ENCODE peak calls at places on chromosomes 7 and 10, in four cellular contexts. One of them, this sample, is unnamed.
A peak's percentile ranks its signal among the peaks of the same experiment; 100 is the strongest.

GRCh38 chr10:49601857-49602256 is 8.3 kb upstream of the SLC18A3 start:
- DNase-seq in right lobe of liver: peak; percentile 33
- DNase-seq in A549: no peak
- DNase-seq in pancreas: no peak
- DNase-seq in this sample: no peak

GRCh38 chr10:7171825-7172224 is 239.0 kb downstream of the SFMBT2 start:
- DNase-seq in pancreas: no peak
- DNase-seq in A549: no peak
- DNase-seq in right lobe of liver: peak; percentile 46
- DNase-seq in this sample: no peak

GRCh38 chr10:95408148-95408930 is 117.5 kb upstream of the PDLIM1 start:
- DNase-seq in A549: no peak
- DNase-seq in pancreas: no peak
- DNase-seq in right lobe of liver: no peak
- DNase-seq in this sample: no peak

GRCh38 chr7:92634125-92634710 is 44.0 kb upstream of the FAM133B start:
- DNase-seq in A549: no peak
- DNase-seq in pancreas: no peak
- DNase-seq in right lobe of liver: no peak
- DNase-seq in this sample: no peak

GRCh38 chr7:2109936-2110585 is 122.7 kb downstream of the MAD1L1 start:
- DNase-seq in right lobe of liver: no peak
- DNase-seq in pancreas: no peak
- DNase-seq in A549: peak; percentile 83
- DNase-seq in this sample: no peak

GRCh38 chr7:102096706-102097427 is 189.8 kb upstream of the SH2B2 start:
- DNase-seq in pancreas: no peak
- DNase-seq in right lobe of liver: no peak
- DNase-seq in A549: no peak
- DNase-seq in this sample: no peak

GRCh38 chr10:113643183-113643582 is 20.7 kb downstream of the NRAP start:
- DNase-seq in pancreas: no peak
- DNase-seq in right lobe of liver: no peak
- DNase-seq in A549: no peak
- DNase-seq in this sample: no peak

GRCh38 chr10:23001901-23002516 is 74.2 kb downstream of the ARMC3 start:
- DNase-seq in A549: no peak
- DNase-seq in right lobe of liver: no peak
- DNase-seq in pancreas: no peak
- DNase-seq in this sample: no peak

GRCh38 chr7:5578441-5579024 is 154.9 kb upstream of the TNRC18 start:
- DNase-seq in A549: no peak
- DNase-seq in pancreas: no peak
- DNase-seq in right lobe of liver: no peak
- DNase-seq in this sample: no peak

GRCh38 chr7:121610243-121610642 is 214.1 kb upstream of the FAM3C start:
- DNase-seq in pancreas: no peak
- DNase-seq in A549: no peak
- DNase-seq in right lobe of liver: no peak
- DNase-seq in this sample: peak; percentile 32

GRCh38 chr7:133504825-133505224 is 251.9 kb downstream of the EXOC4 start:
- DNase-seq in pancreas: no peak
- DNase-seq in A549: no peak
- DNase-seq in right lobe of liver: no peak
- DNase-seq in this sample: no peak

GRCh38 chr10:84138478-84139125 is 707 bp upstream of the GHITM start:
- DNase-seq in pancreas: peak; percentile 18
- DNase-seq in right lobe of liver: no peak
- DNase-seq in A549: peak; percentile 58
- DNase-seq in this sample: no peak

GRCh38 chr10:22978287-22978686 is 50.4 kb downstream of the ARMC3 start:
- DNase-seq in right lobe of liver: no peak
- DNase-seq in pancreas: no peak
- DNase-seq in A549: no peak
- DNase-seq in this sample: no peak

GRCh38 chr10:5943536-5943935 is 33.8 kb downstream of the IL15RA start:
- DNase-seq in pancreas: peak; percentile 57
- DNase-seq in right lobe of liver: no peak
- DNase-seq in A549: no peak
- DNase-seq in this sample: no peak

GRCh38 chr10:131271195-131271880 is 40.2 kb downstream of the TCERG1L start:
- DNase-seq in pancreas: no peak
- DNase-seq in A549: no peak
- DNase-seq in right lobe of liver: no peak
- DNase-seq in this sample: no peak

GRCh38 chr10:11525503-11525902 is 85.9 kb downstream of the USP6NL start:
- DNase-seq in A549: no peak
- DNase-seq in pancreas: no peak
- DNase-seq in right lobe of liver: no peak
- DNase-seq in this sample: no peak

GRCh38 chr10:99612167-99612831 is 7.9 kb downstream of the SLC25A28 start:
- DNase-seq in right lobe of liver: no peak
- DNase-seq in A549: peak; percentile 68
- DNase-seq in pancreas: no peak
- DNase-seq in this sample: peak; percentile 40

GRCh38 chr7:81162234-81162633 is 243.4 kb upstream of the SEMA3C start:
- DNase-seq in right lobe of liver: no peak
- DNase-seq in A549: no peak
- DNase-seq in pancreas: no peak
- DNase-seq in this sample: no peak

GRCh38 chr7:30815016-30815854 is 44.0 kb downstream of the MINDY4 start:
- DNase-seq in right lobe of liver: no peak
- DNase-seq in A549: no peak
- DNase-seq in pancreas: no peak
- DNase-seq in this sample: no peak

GRCh38 chr10:122515588-122516231 is 44.8 kb upstream of the DMBT1 start:
- DNase-seq in pancreas: no peak
- DNase-seq in right lobe of liver: no peak
- DNase-seq in A549: no peak
- DNase-seq in this sample: no peak

GRCh38 chr10:34121974-34122282 is 693.2 kb downstream of the PARD3 start:
- DNase-seq in right lobe of liver: no peak
- DNase-seq in A549: no peak
- DNase-seq in pancreas: no peak
- DNase-seq in this sample: no peak

GRCh38 chr10:24239289-24239688 is 30.4 kb downstream of the KIAA1217 start:
- DNase-seq in A549: no peak
- DNase-seq in pancreas: no peak
- DNase-seq in right lobe of liver: no peak
- DNase-seq in this sample: no peak

GRCh38 chr7:38822556-38822955 is 86.4 kb downstream of the VPS41 start:
- DNase-seq in A549: peak; percentile 4
- DNase-seq in pancreas: no peak
- DNase-seq in right lobe of liver: no peak
- DNase-seq in this sample: no peak

GRCh38 chr7:80392229-80393169 is 119.4 kb downstream of the GNAT3 start:
- DNase-seq in pancreas: no peak
- DNase-seq in right lobe of liver: peak; percentile 69
- DNase-seq in A549: peak; percentile 36
- DNase-seq in this sample: no peak

GRCh38 chr10:91511549-91512330 is 101.6 kb downstream of the HECTD2 start:
- DNase-seq in right lobe of liver: no peak
- DNase-seq in A549: peak; percentile 50
- DNase-seq in pancreas: no peak
- DNase-seq in this sample: no peak

GRCh38 chr7:122743211-122743610 is 40.5 kb upstream of the RNF148 start:
- DNase-seq in right lobe of liver: no peak
- DNase-seq in A549: no peak
- DNase-seq in pancreas: no peak
- DNase-seq in this sample: no peak

GRCh38 chr7:100372256-100372655 is 1.0 kb upstream of the PILRA start:
- DNase-seq in pancreas: no peak
- DNase-seq in A549: no peak
- DNase-seq in right lobe of liver: no peak
- DNase-seq in this sample: no peak

GRCh38 chr10:78407009-78407711 is 373.5 kb downstream of the RPS24 start:
- DNase-seq in pancreas: peak; percentile 89
- DNase-seq in A549: peak; percentile 93
- DNase-seq in right lobe of liver: peak; percentile 59
- DNase-seq in this sample: peak; percentile 92

DNA sequence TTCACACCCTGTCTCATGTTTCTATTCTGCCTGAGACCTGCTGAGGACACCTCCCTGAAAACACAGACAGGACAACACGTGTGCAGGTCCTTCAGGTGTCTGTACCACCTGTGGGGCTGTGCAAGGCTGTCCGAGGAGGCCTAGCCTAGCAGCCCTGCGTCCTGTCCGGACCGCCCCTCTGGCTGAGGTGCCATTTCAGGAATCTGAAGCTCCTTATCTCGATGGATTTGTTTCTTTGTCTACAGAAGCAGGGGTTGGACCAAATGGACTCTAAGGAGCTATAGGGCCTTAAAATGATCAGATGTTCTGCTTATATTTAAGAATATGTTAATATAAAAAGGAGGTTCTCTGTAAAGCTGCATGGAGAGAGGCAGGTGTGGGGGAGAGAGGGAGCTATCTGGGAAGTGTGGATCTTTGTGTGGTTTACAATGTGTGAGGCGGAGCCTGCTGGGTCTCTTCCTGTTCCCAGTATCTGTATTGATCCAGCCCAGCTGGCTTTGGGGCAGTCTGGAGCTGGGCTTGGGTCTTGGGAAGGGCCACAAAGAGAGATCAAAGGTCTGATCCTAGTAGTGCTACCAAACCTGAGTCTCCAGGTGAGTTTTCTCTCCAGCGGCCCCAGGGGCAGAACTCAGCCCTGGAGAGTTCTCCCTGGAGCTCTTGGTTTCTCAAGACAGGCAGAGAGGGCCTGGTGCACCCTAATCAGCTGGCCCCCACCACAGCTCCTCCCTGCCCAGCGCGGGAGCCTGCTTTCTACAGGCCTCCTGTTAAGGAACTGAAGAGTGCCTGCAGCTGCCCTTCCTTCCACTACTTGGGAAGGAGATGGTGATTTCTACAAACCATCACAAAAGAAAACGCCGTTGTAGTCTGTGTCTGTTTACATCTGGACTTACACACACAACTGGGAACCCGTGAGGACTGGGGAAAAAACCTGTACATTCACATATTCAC is 3.4 kb upstream of the MNX1 start:
- DNase-seq in A549: no peak
- DNase-seq in right lobe of liver: no peak
- DNase-seq in pancreas: no peak
- DNase-seq in this sample: no peak
- H3K9me3 ChIP-seq in A549: no peaks in the 10 kb centered on the region
- H3K9me3 ChIP-seq in right lobe of liver: no peaks in the 10 kb centered on the region
- H3K9me3 ChIP-seq in pancreas: no peaks in the 10 kb centered on the region
- H3K9me3 ChIP-seq in this sample: no peaks in the 10 kb centered on the region

DNA sequence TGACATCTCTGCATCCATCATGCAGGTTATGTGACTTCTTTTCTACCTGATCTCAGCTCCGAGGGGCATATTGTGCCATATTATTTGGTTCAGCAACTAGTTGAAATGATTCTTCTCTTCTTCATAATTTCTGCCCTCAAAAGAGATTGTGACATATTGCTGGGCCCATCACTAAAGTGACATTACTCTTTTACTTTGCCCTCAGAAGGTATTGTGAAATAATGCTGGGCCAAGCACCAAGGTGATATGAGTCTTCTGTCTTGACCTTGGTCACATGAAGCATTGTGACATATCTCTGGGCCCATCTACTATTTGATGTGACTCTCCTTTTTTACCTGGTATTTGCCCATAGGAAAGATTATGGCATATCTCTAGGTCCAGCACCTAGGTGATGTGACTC is 33.9 kb upstream of the ZNF107 start:
- DNase-seq in right lobe of liver: no peak
- DNase-seq in A549: no peak
- DNase-seq in pancreas: no peak
- DNase-seq in this sample: no peak
- H3K9me3 ChIP-seq in right lobe of liver: no peaks in the 10 kb centered on the region
- H3K9me3 ChIP-seq in A549: peaks cover 10% of the 10 kb centered on the region
- H3K9me3 ChIP-seq in pancreas: no peaks in the 10 kb centered on the region
- H3K9me3 ChIP-seq in this sample: no peaks in the 10 kb centered on the region

GRCh38 chr7:14740606-14741005 is 161.9 kb downstream of the DGKB start:
- DNase-seq in right lobe of liver: no peak
- DNase-seq in A549: no peak
- DNase-seq in pancreas: no peak
- DNase-seq in this sample: no peak
- H3K9me3 ChIP-seq in right lobe of liver: no peaks in the 10 kb centered on the region
- H3K9me3 ChIP-seq in A549: no peaks in the 10 kb centered on the region
- H3K9me3 ChIP-seq in pancreas: no peaks in the 10 kb centered on the region
- H3K9me3 ChIP-seq in this sample: no peaks in the 10 kb centered on the region

DNA sequence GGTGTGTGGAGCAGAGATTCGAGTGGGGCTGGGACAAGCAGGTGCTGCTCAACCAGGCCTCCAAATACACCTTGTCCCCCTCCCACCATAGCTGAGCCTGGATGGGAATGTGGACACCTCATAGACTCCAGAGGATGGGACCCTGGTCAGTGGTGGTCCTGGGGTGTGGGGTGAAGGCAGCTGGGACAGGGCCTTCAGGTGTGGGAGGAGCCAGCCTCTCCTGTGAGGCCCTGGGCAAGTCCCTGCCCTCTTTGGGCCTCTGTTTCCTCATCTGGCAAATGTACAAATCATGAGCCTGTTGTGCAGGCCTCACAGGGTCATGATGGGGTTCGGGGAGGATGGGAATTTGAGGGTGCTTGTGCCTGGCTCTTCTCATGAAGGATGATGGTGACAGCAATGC is 362.9 kb upstream of the NUPR2 start:
- DNase-seq in right lobe of liver: no peak
- DNase-seq in pancreas: no peak
- DNase-seq in A549: no peak
- DNase-seq in this sample: no peak
- H3K9me3 ChIP-seq in right lobe of liver: peaks cover 3% of the 10 kb centered on the region
- H3K9me3 ChIP-seq in pancreas: no peaks in the 10 kb centered on the region
- H3K9me3 ChIP-seq in A549: peaks cover 21% of the 10 kb centered on the region
- H3K9me3 ChIP-seq in this sample: no peaks in the 10 kb centered on the region

DNA sequence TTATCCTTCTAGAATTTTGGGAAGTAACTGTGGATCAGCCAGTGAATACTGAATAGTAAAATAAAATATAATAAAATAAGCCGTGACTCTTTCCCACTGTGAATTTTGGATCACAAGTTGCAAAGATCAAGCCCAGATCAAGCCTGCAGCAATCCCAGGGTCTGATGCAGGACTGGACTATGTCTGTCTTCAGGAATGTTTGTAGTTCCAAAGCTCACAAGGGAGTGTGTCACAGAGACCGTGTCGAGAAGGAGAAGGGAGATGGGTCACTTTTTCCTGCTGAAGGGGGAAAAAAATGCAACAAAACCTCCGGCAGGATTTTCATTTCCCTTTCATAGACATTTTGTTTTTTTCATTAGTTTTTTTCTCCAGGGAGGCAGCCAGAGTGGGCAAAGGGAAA is 295.5 kb upstream of the MKI67 start:
- DNase-seq in pancreas: no peak
- DNase-seq in right lobe of liver: no peak
- DNase-seq in A549: no peak
- DNase-seq in this sample: no peak
- H3K9me3 ChIP-seq in pancreas: no peaks in the 10 kb centered on the region
- H3K9me3 ChIP-seq in right lobe of liver: no peaks in the 10 kb centered on the region
- H3K9me3 ChIP-seq in A549: no peaks in the 10 kb centered on the region
- H3K9me3 ChIP-seq in this sample: no peaks in the 10 kb centered on the region

GRCh38 chr7:139687980-139688632 is 89.7 kb downstream of the HIPK2 start:
- DNase-seq in pancreas: no peak
- DNase-seq in A549: no peak
- DNase-seq in right lobe of liver: no peak
- DNase-seq in this sample: no peak
- H3K9me3 ChIP-seq in pancreas: no peaks in the 10 kb centered on the region
- H3K9me3 ChIP-seq in A549: peaks cover 4% of the 10 kb centered on the region
- H3K9me3 ChIP-seq in right lobe of liver: no peaks in the 10 kb centered on the region
- H3K9me3 ChIP-seq in this sample: no peaks in the 10 kb centered on the region

This sample was measured in prostate gland.